ENCODE peak calls at places on chromosomes 2 and 18, in four cellular contexts. T is heart left ventricle, Y is K562, W is HepG2. V is an unnamed sample.

GRCh38 chr2:44955593-44956449 is 14.3 kb downstream of the SIX3 start:
- DNase-seq in T (peak), Y (peak), W (peak), V (peak)

GRCh38 chr18:22503803-22504202 is 86.1 kb upstream of the CTAGE1 start:
- DNase-seq in T (peak), Y (no peak), W (no peak), V (no peak)

GRCh38 chr2:136215449-136215848 is 97.5 kb upstream of the CXCR4 start:
- DNase-seq in T (no peak), Y (no peak), W (no peak), V (no peak)

GRCh38 chr2:41216978-41217377 is 765.1 kb upstream of the SLC8A1 start:
- DNase-seq in T (no peak), Y (no peak), W (no peak), V (no peak)

GRCh38 chr2:210027608-210028007 is 25.2 kb downstream of the RPE start:
- DNase-seq in T (no peak), Y (no peak), W (no peak), V (no peak)

GRCh38 chr2:237693281-237694039 is 66.1 kb downstream of the LRRFIP1 start:
- DNase-seq in T (no peak), Y (peak), W (peak), V (no peak)

GRCh38 chr2:144925886-144926285 is 406.0 kb upstream of the ZEB2 start:
- DNase-seq in T (no peak), Y (peak), W (no peak), V (no peak)

GRCh38 chr2:226354434-226354833 is 445.2 kb downstream of the IRS1 start:
- DNase-seq in T (no peak), Y (no peak), W (no peak), V (no peak)

GRCh38 chr2:1930376-1930775 is 186.1 kb upstream of the PXDN start:
- DNase-seq in T (no peak), Y (no peak), W (no peak), V (no peak)

GRCh38 chr2:128499367-128500135 is 180.9 kb upstream of the HS6ST1 start:
- DNase-seq in T (no peak), Y (no peak), W (no peak), V (no peak)

GRCh38 chr2:72361516-72361915 is 213.9 kb upstream of the CYP26B1 start:
- DNase-seq in T (no peak), Y (no peak), W (no peak), V (no peak)

GRCh38 chr2:72363406-72363805 is 215.7 kb upstream of the CYP26B1 start:
- DNase-seq in T (no peak), Y (no peak), W (no peak), V (no peak)

GRCh38 chr2:72361042-72361441 is 213.4 kb upstream of the CYP26B1 start:
- DNase-seq in T (no peak), Y (no peak), W (no peak), V (no peak)
- TF ChIP-seq POLR2A in T (no peak), Y (no peak), W (no peak), V (no peak)

DNA sequence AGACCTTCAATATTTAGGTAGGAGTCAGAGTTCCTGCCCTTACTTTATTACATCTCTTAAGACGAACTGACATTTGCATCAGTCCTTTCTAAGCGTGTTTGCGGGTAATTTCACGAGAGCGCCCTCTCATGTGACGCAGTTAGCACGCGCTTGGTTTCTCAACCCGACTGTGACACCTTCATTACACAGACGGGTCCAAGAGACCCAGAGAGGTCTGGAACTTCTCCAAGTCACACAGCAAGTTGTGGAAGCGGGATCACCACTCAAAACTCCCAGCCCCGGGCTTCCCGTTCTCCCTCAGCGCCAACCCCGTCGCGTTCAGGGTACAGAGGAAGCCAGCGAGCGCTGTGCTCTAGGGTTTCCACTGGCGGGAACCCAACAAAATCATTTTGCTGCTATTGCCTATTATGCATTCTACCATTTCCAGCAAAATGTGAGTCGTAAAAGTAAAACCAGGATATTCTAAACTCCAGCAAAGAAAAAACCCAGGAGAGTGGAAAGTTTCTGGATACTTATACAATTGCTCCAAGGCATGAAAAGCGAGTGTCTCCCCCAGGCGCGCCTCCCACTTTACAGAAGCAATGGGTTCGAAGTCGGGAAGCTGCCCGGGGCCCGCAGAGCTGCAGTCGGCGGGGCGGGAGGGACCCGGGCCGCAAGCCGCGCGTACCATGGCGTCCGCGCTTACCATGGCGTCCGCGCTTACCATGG is 583 bp downstream of the ENOSF1 start:
- DNase-seq in T (peak), Y (peak), W (peak), V (peak)
- TF ChIP-seq POLR2A in T (no peak), Y (peak), W (peak), V (no peak)

DNA sequence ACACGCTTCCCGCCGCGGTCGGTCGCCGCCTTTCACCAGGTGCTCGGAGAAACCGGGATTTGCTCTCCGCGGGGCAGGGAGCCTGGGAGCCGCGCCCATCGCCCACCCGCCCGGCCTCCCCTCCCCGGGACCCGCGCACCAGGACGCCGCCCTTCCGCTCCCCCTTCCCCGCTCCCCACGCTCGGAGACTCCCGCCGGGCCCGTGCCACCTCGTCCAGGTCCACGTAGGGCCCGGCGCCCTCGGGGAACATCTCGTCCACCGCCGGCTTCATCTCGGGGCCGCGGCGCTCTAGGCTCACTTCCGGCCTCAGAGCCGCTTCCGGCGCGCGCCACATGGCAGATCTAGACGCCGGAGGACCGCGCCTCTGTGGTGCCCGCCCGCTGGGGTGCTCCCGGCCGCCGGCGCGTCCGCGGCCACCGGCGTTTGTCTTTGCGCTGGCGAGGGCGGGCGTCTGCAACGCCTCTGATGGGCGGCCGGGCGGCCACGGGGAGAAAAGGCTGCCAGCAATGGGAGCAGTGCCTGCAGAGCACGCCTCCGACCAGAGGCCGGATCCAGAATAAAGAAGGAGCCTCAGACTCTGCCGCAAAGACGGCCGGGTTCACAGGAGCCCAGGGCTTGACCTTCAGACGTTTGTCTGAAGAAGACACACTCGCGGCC is at the start of gene COPS9:
- DNase-seq in T (peak), Y (peak), W (peak), V (peak)
- TF ChIP-seq POLR2A in T (peak), Y (peak), W (peak), V (peak)

GRCh38 chr2:24075915-24076848 is at the start of gene SF3B6:
- DNase-seq in T (peak), Y (peak), W (peak), V (peak)
- TF ChIP-seq POLR2A in T (peak), Y (peak), W (peak), V (peak)

DNA sequence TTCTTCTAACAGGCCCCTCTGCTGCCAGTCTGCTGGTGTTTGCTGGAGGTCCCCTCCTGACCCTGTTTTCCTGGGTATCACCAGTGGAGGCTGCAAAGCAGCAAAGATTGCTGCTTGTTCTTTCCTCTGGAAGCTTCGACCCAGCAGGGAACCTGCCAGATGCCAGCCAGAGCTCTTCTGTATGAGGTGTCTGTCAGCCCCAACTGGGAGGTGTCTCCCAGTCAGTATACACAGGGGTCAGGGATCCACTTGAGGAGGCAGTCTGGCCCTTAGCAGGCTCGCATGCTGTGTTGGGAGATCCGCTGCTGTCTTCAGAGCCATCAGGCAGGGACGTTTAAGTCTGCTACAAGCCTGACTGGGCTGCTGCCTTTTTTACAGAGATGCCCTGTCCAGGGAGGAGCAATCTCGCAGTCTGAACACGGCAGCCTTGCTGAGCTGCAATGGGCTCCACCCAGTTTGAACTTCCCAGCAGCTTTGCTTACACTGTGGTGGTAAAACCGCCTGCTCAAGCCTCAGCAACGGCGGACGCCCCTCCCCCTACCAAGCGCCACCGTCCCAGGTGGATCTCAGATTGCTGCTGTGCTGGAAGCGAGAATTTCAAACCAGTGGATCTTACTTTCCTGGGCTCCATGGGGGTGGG is 29.9 kb downstream of the CHCHD5 start:
- DNase-seq in T (no peak), Y (peak), W (peak), V (no peak)
- TF ChIP-seq POLR2A in T (no peak), Y (no peak), W (no peak), V (no peak)

GRCh38 chr2:75503048-75503607 is 57.6 kb downstream of the EVA1A start:
- DNase-seq in T (peak), Y (no peak), W (no peak), V (peak)
- TF ChIP-seq POLR2A in T (no peak), Y (no peak), W (no peak), V (no peak)

V was measured in H54.